ENCODE peak calls at places on chromosomes 5 and 9, in seven cellular contexts. One of them, this sample, is unnamed. For H3K4me1, the result is how much of the 10 kb centered on the place peaks cover.

GRCh38 chr5:62720036-62720441 is 141.4 kb downstream of the LRRC70 start:
- DNase-seq in HCT116: peak
- DNase-seq in GM23248: peak
- DNase-seq in PC-3: peak
- DNase-seq in MM.1S: peak
- DNase-seq in neural progenitor cell: peak
- DNase-seq in hepatocyte: peak
- DNase-seq in this sample: peak

GRCh38 chr9:137281345-137282116 is 4.0 kb downstream of the TOR4A start:
- DNase-seq in hepatocyte: peak
- DNase-seq in GM23248: no peak
- DNase-seq in MM.1S: no peak
- DNase-seq in HCT116: no peak
- DNase-seq in PC-3: no peak
- DNase-seq in neural progenitor cell: peak
- DNase-seq in this sample: peak

GRCh38 chr5:73300520-73301207 is 127.7 kb downstream of the TMEM174 start:
- DNase-seq in neural progenitor cell: peak
- DNase-seq in HCT116: no peak
- DNase-seq in GM23248: no peak
- DNase-seq in PC-3: peak
- DNase-seq in MM.1S: no peak
- DNase-seq in hepatocyte: no peak
- DNase-seq in this sample: peak

GRCh38 chr5:10876345-10876744 is 115.3 kb upstream of the DAP start:
- DNase-seq in HCT116: no peak
- DNase-seq in neural progenitor cell: no peak
- DNase-seq in PC-3: peak
- DNase-seq in hepatocyte: no peak
- DNase-seq in GM23248: no peak
- DNase-seq in MM.1S: no peak
- DNase-seq in this sample: no peak

GRCh38 chr5:115543931-115544370 is 624 bp downstream of the FEM1C start:
- DNase-seq in MM.1S: peak
- DNase-seq in GM23248: peak
- DNase-seq in neural progenitor cell: peak
- DNase-seq in PC-3: peak
- DNase-seq in hepatocyte: peak
- DNase-seq in HCT116: no peak
- DNase-seq in this sample: peak

GRCh38 chr9:3740690-3741419 is 215.1 kb upstream of the RFX3 start:
- DNase-seq in neural progenitor cell: no peak
- DNase-seq in GM23248: peak
- DNase-seq in PC-3: peak
- DNase-seq in MM.1S: no peak
- DNase-seq in hepatocyte: no peak
- DNase-seq in HCT116: no peak
- DNase-seq in this sample: no peak

GRCh38 chr5:170006016-170006415 is 25.7 kb upstream of the INSYN2B start:
- DNase-seq in hepatocyte: no peak
- DNase-seq in neural progenitor cell: peak
- DNase-seq in PC-3: no peak
- DNase-seq in GM23248: no peak
- DNase-seq in MM.1S: no peak
- DNase-seq in HCT116: no peak
- DNase-seq in this sample: peak

GRCh38 chr5:82525626-82526025 is 247.5 kb upstream of the RPS23 start:
- DNase-seq in hepatocyte: no peak
- DNase-seq in PC-3: no peak
- DNase-seq in MM.1S: no peak
- DNase-seq in neural progenitor cell: no peak
- DNase-seq in GM23248: no peak
- DNase-seq in HCT116: no peak
- DNase-seq in this sample: no peak

GRCh38 chr5:56278267-56278826 is 45.2 kb upstream of the ANKRD55 start:
- DNase-seq in PC-3: no peak
- DNase-seq in neural progenitor cell: peak
- DNase-seq in hepatocyte: peak
- DNase-seq in MM.1S: no peak
- DNase-seq in HCT116: no peak
- DNase-seq in GM23248: peak
- DNase-seq in this sample: peak

GRCh38 chr5:102223542-102224444 is 72.3 kb downstream of the SLCO4C1 start:
- DNase-seq in neural progenitor cell: peak
- DNase-seq in HCT116: peak
- DNase-seq in hepatocyte: peak
- DNase-seq in MM.1S: peak
- DNase-seq in PC-3: peak
- DNase-seq in GM23248: peak
- DNase-seq in this sample: peak

GRCh38 chr5:149829954-149830353 is 99.8 kb downstream of the PPARGC1B start:
- DNase-seq in HCT116: no peak
- DNase-seq in MM.1S: no peak
- DNase-seq in hepatocyte: no peak
- DNase-seq in GM23248: no peak
- DNase-seq in PC-3: peak
- DNase-seq in neural progenitor cell: peak
- DNase-seq in this sample: peak

GRCh38 chr9:36064448-36065037 is 27.8 kb downstream of the RECK start:
- DNase-seq in hepatocyte: peak
- DNase-seq in HCT116: no peak
- DNase-seq in MM.1S: peak
- DNase-seq in GM23248: peak
- DNase-seq in PC-3: no peak
- DNase-seq in neural progenitor cell: no peak
- DNase-seq in this sample: no peak

GRCh38 chr5:111680737-111681413 is 76.1 kb downstream of the NREP start:
- DNase-seq in PC-3: peak
- DNase-seq in neural progenitor cell: no peak
- DNase-seq in GM23248: peak
- DNase-seq in hepatocyte: peak
- DNase-seq in MM.1S: no peak
- DNase-seq in HCT116: peak
- DNase-seq in this sample: no peak

GRCh38 chr5:83377131-83377865 is 94.2 kb upstream of the VCAN start:
- DNase-seq in HCT116: no peak
- DNase-seq in MM.1S: no peak
- DNase-seq in hepatocyte: no peak
- DNase-seq in neural progenitor cell: no peak
- DNase-seq in PC-3: peak
- DNase-seq in GM23248: peak
- DNase-seq in this sample: no peak

GRCh38 chr9:129888085-129888808 is 53.0 kb downstream of the USP20 start:
- DNase-seq in PC-3: no peak
- DNase-seq in HCT116: no peak
- DNase-seq in hepatocyte: no peak
- DNase-seq in neural progenitor cell: no peak
- DNase-seq in GM23248: no peak
- DNase-seq in MM.1S: peak
- DNase-seq in this sample: no peak

GRCh38 chr5:5558593-5558992 is 136.1 kb downstream of the ICE1 start:
- DNase-seq in hepatocyte: no peak
- DNase-seq in MM.1S: no peak
- DNase-seq in HCT116: no peak
- DNase-seq in GM23248: no peak
- DNase-seq in neural progenitor cell: peak
- DNase-seq in PC-3: no peak
- DNase-seq in this sample: no peak

GRCh38 chr5:95684361-95684760 is 1.6 kb upstream of the SPATA9 start:
- DNase-seq in MM.1S: no peak
- DNase-seq in PC-3: no peak
- DNase-seq in hepatocyte: no peak
- DNase-seq in HCT116: no peak
- DNase-seq in neural progenitor cell: no peak
- DNase-seq in GM23248: no peak
- DNase-seq in this sample: no peak

GRCh38 chr9:84670106-84670800 is 724 bp downstream of the NTRK2 start:
- DNase-seq in PC-3: no peak
- DNase-seq in HCT116: no peak
- DNase-seq in MM.1S: peak
- DNase-seq in GM23248: peak
- DNase-seq in hepatocyte: peak
- DNase-seq in neural progenitor cell: peak
- DNase-seq in this sample: peak
- TF ChIP-seq EZH2 in PC-3: no peak
- TF ChIP-seq EZH2 in HCT116: no peak
- TF ChIP-seq EZH2 in MM.1S: no peak
- TF ChIP-seq EZH2 in GM23248: peak
- TF ChIP-seq EZH2 in hepatocyte: no peak
- TF ChIP-seq EZH2 in neural progenitor cell: peak
- TF ChIP-seq EZH2 in this sample: peak

DNA sequence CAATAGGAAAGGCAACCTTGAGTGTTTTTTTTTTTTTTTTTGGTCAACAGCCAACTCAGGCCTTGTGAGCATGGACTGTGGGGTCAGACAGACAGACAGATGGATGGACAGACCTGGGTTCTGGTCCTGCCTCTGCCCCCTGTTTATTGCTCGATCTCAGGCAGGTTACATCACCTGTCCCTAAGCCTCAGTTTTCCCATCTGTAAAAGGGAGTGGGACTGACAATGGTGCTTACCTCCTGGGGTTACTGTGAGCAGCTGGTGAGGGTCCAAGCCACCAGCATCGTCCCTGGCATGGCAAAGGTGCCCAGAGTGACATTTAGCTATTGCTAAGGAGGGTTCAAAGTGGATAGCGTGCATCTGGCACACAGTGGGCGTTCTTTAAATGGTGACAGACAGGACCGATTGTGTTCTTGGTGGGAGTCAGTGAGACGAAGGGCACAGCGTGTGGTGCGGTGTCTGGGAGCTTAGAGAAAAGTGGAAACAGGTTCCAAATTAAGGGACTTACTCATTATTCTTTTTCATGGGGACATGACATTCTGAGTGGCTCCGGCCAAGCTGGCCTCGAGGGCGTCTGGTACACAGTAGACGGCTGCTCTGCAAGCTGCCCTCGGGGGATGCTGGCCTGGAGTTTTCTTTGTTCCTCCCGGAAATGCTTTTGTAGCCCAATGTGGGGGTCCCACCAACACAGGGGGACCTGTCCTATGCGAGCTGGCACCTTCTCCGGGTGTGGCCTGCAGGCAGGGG is 72.1 kb downstream of the COL27A1 start:
- DNase-seq in MM.1S: no peak
- DNase-seq in hepatocyte: no peak
- DNase-seq in GM23248: no peak
- DNase-seq in neural progenitor cell: no peak
- DNase-seq in PC-3: no peak
- DNase-seq in HCT116: no peak
- DNase-seq in this sample: no peak
- H3K4me1 ChIP-seq in MM.1S: under half
- H3K4me1 ChIP-seq in hepatocyte: under half
- H3K4me1 ChIP-seq in GM23248: under half
- H3K4me1 ChIP-seq in neural progenitor cell: under half
- H3K4me1 ChIP-seq in PC-3: under half
- H3K4me1 ChIP-seq in HCT116: under half
- H3K4me1 ChIP-seq in this sample: under half

DNA sequence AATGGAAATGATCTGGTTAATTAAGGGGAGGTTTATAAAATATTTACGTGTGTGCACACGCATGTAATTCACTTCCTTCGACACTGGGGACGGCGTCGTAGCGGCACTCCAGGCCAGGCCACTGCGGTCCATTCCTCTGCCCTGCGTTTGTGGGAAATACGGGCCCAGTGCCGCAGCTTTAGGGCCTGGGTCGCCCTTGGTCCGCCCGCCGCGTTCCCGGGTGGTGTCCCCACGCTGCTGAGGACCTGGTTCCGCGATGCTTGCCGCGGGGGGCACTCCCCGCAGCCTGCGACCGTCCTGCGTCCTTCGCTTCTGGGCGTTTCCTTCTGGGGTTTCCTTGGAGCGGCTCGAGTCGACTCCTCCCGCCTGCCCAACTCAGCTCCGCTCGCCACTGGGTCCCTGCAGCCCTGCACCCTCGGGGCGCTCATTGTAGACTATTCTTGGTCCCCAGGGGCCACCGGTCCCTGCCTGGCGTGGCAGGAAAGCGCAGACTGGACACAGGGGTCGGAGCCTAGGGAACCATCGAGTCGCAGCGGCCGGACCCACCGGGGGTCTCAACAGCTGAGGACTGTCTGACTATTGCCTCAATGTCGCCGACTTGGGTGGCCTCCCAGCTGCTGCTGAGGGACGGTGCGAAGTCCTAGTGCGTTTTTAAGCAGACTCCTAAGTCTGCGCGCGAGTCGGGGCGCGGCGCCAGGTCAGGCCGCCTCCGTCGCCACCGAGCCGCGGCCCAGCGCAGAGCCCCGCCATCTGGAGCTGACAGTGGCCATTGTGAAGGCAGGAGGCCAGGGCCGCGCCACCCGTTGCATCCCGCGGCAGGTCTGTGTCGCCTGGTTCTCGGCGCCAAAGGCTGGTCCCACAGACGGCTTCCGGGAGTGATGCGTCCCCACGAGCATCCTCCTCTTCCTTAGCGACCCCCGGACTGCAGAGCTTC is 4.4 kb upstream of the IRX1 start:
- DNase-seq in GM23248: peak
- DNase-seq in hepatocyte: no peak
- DNase-seq in MM.1S: no peak
- DNase-seq in PC-3: no peak
- DNase-seq in neural progenitor cell: peak
- DNase-seq in HCT116: no peak
- DNase-seq in this sample: peak
- TF ChIP-seq EZH2phosphoT487 in GM23248: no peak
- TF ChIP-seq EZH2phosphoT487 in hepatocyte: peak
- TF ChIP-seq EZH2phosphoT487 in MM.1S: no peak
- TF ChIP-seq EZH2phosphoT487 in PC-3: no peak
- TF ChIP-seq EZH2phosphoT487 in neural progenitor cell: peak
- TF ChIP-seq EZH2phosphoT487 in HCT116: no peak
- TF ChIP-seq EZH2phosphoT487 in this sample: peak

GRCh38 chr5:123094227-123094918 is 5.3 kb downstream of the PRDM6 start:
- DNase-seq in neural progenitor cell: peak
- DNase-seq in hepatocyte: peak
- DNase-seq in MM.1S: no peak
- DNase-seq in HCT116: no peak
- DNase-seq in PC-3: no peak
- DNase-seq in GM23248: no peak
- DNase-seq in this sample: peak
- TF ChIP-seq EZH2 in neural progenitor cell: no peak
- TF ChIP-seq EZH2 in hepatocyte: no peak
- TF ChIP-seq EZH2 in MM.1S: no peak
- TF ChIP-seq EZH2 in HCT116: no peak
- TF ChIP-seq EZH2 in PC-3: no peak
- TF ChIP-seq EZH2 in GM23248: no peak
- TF ChIP-seq EZH2 in this sample: no peak

DNA sequence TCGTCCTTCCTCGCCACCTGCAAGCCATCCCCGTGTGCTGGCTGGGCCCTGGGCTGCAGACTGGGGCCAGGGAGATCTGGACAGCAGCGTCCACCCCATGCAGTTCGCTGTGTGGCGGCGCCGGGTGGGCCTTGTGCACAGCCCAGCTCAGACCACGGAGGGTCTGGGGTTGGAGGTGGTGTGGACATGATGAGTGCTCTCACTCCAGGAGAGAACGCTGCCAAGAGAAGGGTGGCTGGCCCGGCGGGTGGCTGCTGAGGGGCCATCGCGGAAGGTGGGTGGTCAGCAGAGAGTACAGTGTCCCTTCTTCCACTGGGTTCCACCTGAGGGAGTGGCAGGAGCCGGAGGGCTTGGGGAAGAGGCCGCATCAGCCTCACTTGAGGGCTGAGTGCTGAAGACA is 44.4 kb downstream of the RXRA start:
- DNase-seq in GM23248: no peak
- DNase-seq in PC-3: no peak
- DNase-seq in neural progenitor cell: no peak
- DNase-seq in MM.1S: no peak
- DNase-seq in HCT116: no peak
- DNase-seq in hepatocyte: no peak
- DNase-seq in this sample: no peak
- H3K4me1 ChIP-seq in GM23248: under half
- H3K4me1 ChIP-seq in PC-3: under half
- H3K4me1 ChIP-seq in neural progenitor cell: under half
- H3K4me1 ChIP-seq in MM.1S: under half
- H3K4me1 ChIP-seq in HCT116: under half
- H3K4me1 ChIP-seq in hepatocyte: half or more
- H3K4me1 ChIP-seq in this sample: under half

This sample was measured in GM23338.